ENCODE peak calls at places on chromosomes 5 and 9, in four cellular contexts. A is brain microvascular endothelial cell, F is adipocyte, Q is mucosa of descending colon. N is an unnamed sample.

GRCh38 chr5:143405747-143406098 is 2.2 kb upstream of the NR3C1 start:
- DNase-seq in A (no peak), F (no peak), Q (no peak), N (no peak)

GRCh38 chr9:21546949-21547348 is 64.8 kb upstream of the IFNE start:
- DNase-seq in A (no peak), F (no peak), Q (no peak), N (no peak)

GRCh38 chr5:154479160-154479943 is 1.3 kb upstream of the HAND1 start:
- DNase-seq in A (no peak), F (no peak), Q (no peak), N (no peak)

GRCh38 chr9:91727316-91727861 is 222.6 kb downstream of the ROR2 start:
- DNase-seq in A (peak; percentile 6), F (peak; percentile 79), Q (no peak), N (no peak)

GRCh38 chr5:149043641-149044040 is 19.2 kb downstream of the SH3TC2 start:
- DNase-seq in A (no peak), F (no peak), Q (no peak), N (no peak)

GRCh38 chr5:107430077-107430625 is 240.6 kb downstream of the EFNA5 start:
- DNase-seq in A (no peak), F (peak; percentile 52), Q (no peak), N (no peak)

GRCh38 chr5:87243161-87243877 is 24.4 kb upstream of the RASA1 start:
- DNase-seq in A (peak; percentile 83), F (peak; percentile 75), Q (no peak), N (peak; percentile 96)

GRCh38 chr9:76619645-76620044 is 144.6 kb upstream of the PCA3 start:
- DNase-seq in A (no peak), F (peak; percentile 74), Q (no peak), N (no peak)

GRCh38 chr5:29795253-29795652 is 1398.2 kb upstream of the CDH6 start:
- DNase-seq in A (no peak), F (peak; percentile 6), Q (no peak), N (no peak)

GRCh38 chr5:56026863-56027300 is 32.1 kb upstream of the IL6ST start:
- DNase-seq in A (peak; percentile 59), F (peak; percentile 85), Q (no peak), N (peak; percentile 92)

GRCh38 chr9:113493080-113493615 is 29.6 kb downstream of the RGS3 start:
- DNase-seq in A (no peak), F (no peak), Q (no peak), N (no peak)

GRCh38 chr9:92265159-92265558 is 28.3 kb downstream of the IARS1 start:
- DNase-seq in A (no peak), F (peak; percentile 25), Q (no peak), N (no peak)

GRCh38 chr5:81767938-81768337 is 17.0 kb upstream of the SSBP2 start:
- DNase-seq in A (no peak), F (no peak), Q (no peak), N (no peak)

DNA sequence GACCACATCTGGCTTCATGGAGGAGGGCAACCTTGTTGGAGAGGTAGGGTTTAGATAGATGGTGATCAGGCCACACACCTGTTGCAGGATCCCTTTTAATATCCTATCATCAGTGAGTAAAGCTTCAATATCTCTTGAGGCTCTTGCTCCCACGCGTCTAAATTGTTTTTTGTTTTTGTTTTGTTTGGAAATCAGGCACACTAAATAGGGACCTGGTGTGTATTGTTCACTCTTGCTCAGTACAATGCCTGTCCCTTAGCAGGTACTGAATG is 2.6 kb upstream of the TMEM268 start:
- DNase-seq in A (no peak), F (no peak), Q (no peak), N (no peak)
- H3K4me3 ChIP-seq in A (no peak overlapping the region), F (no peak overlapping the region), Q (no peak overlapping the region), N (no peak overlapping the region)

GRCh38 chr5:43193952-43194321 is 1.9 kb downstream of the NIM1K start:
- DNase-seq in A (no peak), F (no peak), Q (no peak), N (no peak)
- H3K4me3 ChIP-seq in A (peak overlapping the region; percentile 23), F (peak overlapping the region; percentile 80), Q (no peak overlapping the region), N (no peak overlapping the region)

GRCh38 chr9:71119746-71120145 is 1.7 kb downstream of the TRPM3 start:
- DNase-seq in A (no peak), F (no peak), Q (no peak), N (no peak)

GRCh38 chr9:71120439-71121247 is 778 bp downstream of the TRPM3 start:
- DNase-seq in A (no peak), F (no peak), Q (no peak), N (no peak)

GRCh38 chr9:71127301-71127700 is 5.9 kb upstream of the TRPM3 start:
- DNase-seq in A (no peak), F (no peak), Q (no peak), N (no peak)

GRCh38 chr9:71121275-71122168 is at the start of gene TRPM3:
- DNase-seq in A (no peak), F (no peak), Q (no peak), N (no peak)
- H3K4me3 ChIP-seq in A (no peak within 1 kb of the TSS), F (no peak within 1 kb of the TSS), Q (no peak within 1 kb of the TSS), N (no peak within 1 kb of the TSS)

GRCh38 chr9:14347408-14348224 is 33.7 kb upstream of the NFIB start:
- DNase-seq in A (peak; percentile 15), F (peak; percentile 59), Q (no peak), N (no peak)
- H3K4me3 ChIP-seq in A (peak overlapping the region; percentile 40), F (peak overlapping the region; percentile 77), Q (no peak overlapping the region), N (peak overlapping the region; percentile 62)

GRCh38 chr9:124180557-124180956 is 77.2 kb upstream of the NEK6 start:
- DNase-seq in A (no peak), F (peak; percentile 65), Q (no peak), N (no peak)
- H3K4me3 ChIP-seq in A (no peak overlapping the region), F (no peak overlapping the region), Q (no peak overlapping the region), N (no peak overlapping the region)

DNA sequence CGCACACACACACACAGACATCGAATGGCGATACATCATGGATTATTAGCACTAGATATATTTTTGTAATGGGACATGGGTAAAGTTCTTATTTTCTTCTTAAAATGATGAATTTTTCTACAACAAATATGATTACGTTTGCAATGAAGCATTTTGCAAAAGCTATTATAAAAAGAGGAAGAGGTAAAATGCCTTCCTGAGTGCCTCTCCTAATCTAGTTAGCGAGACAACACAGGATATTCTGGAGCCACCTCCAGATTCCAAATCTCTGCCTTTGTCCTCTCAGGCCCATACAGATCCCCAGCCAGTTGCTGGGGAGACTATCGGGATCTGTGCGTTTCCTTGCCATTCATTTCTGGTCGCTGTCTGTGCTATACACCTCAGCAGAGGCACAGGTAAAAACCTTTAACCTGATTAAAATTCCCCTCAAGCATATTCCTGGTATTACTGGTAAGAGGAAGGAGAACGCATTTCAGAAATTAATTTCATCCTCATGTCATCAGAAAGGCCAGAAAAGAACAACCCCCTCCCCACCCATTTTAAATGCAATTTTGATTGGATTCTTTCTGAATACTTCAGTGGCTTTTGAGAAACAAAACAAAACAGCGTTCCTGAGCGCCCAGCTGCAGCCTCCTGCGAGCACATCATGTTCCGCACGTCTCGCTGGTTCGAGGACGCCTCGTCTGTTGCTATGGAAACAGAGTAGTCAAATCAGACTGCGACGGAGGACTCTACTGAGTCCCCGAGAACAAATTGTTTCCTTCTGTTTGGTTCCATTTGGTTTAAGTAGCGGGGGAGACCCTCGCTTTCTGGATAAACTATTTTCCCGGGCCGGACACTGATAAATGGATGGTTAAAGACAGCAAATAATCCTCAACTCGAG is 69.3 kb downstream of the SLC28A3 start:
- DNase-seq in A (peak; percentile 84), F (peak; percentile 96), Q (peak; percentile 69), N (no peak)
- H3K4me3 ChIP-seq in A (peak overlapping the region; percentile 42), F (peak overlapping the region; percentile 78), Q (no peak overlapping the region), N (peak overlapping the region; percentile 39)

GRCh38 chr5:51388488-51389325 is 5.5 kb downstream of the ISL1 start:
- DNase-seq in A (no peak), F (no peak), Q (no peak), N (no peak)

GRCh38 chr5:51391175-51391574 is 7.9 kb downstream of the ISL1 start:
- DNase-seq in A (no peak), F (no peak), Q (no peak), N (no peak)

GRCh38 chr5:51389582-51390463 is 6.6 kb downstream of the ISL1 start:
- DNase-seq in A (no peak), F (peak; percentile 24), Q (no peak), N (no peak)

GRCh38 chr5:51387854-51388320 is 4.6 kb downstream of the ISL1 start:
- DNase-seq in A (no peak), F (no peak), Q (no peak), N (no peak)

DNA sequence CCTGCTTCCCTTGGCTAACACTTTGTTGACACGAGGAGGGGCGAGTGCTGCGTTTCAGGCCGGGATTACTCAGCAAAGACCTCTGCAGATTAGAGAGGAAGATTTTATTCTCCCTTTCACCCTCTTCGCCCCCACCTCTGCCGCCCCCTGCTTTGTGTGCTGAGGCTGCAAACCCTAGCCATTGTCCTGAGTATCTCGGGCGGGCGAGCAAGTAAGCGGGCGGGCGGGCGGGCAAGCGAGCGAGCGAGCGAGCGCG is 6.0 kb downstream of the ISL1 start:
- DNase-seq in A (no peak), F (no peak), Q (no peak), N (no peak)
- H3K4me3 ChIP-seq in A (no peak overlapping the region), F (no peak overlapping the region), Q (no peak overlapping the region), N (no peak overlapping the region)

N was measured in epithelial cell of proximal tubule.